ENCODE peak calls at places on chromosomes 11 and 22, in four cellular contexts. One of them, this sample, is unnamed.

GRCh38 chr11:6365659-6366058 is 24.6 kb upstream of the SMPD1 start:
- DNase-seq in IMR-90: no peak
- DNase-seq in H1: no peak
- DNase-seq in H9: no peak
- DNase-seq in this sample: no peak

GRCh38 chr22:50656122-50657070 is 16.2 kb upstream of the SHANK3 start:
- DNase-seq in IMR-90: peak
- DNase-seq in H1: no peak
- DNase-seq in H9: no peak
- DNase-seq in this sample: peak

GRCh38 chr22:40567626-40568328 is 68.7 kb downstream of the MRTFA start:
- DNase-seq in IMR-90: no peak
- DNase-seq in H1: no peak
- DNase-seq in H9: no peak
- DNase-seq in this sample: no peak

GRCh38 chr11:105389952-105390351 is 219.9 kb upstream of the GRIA4 start:
- DNase-seq in IMR-90: no peak
- DNase-seq in H1: peak
- DNase-seq in H9: peak
- DNase-seq in this sample: no peak

GRCh38 chr11:92702037-92702436 is 267.4 kb upstream of the MTNR1B start:
- DNase-seq in IMR-90: peak
- DNase-seq in H1: no peak
- DNase-seq in H9: no peak
- DNase-seq in this sample: no peak

GRCh38 chr22:25637032-25637431 is 72.6 kb downstream of the GRK3 start:
- DNase-seq in IMR-90: no peak
- DNase-seq in H1: no peak
- DNase-seq in H9: no peak
- DNase-seq in this sample: no peak

GRCh38 chr11:7436657-7437056 is 48.6 kb upstream of the OLFML1 start:
- DNase-seq in IMR-90: no peak
- DNase-seq in H1: no peak
- DNase-seq in H9: no peak
- DNase-seq in this sample: peak

GRCh38 chr22:45783021-45783420 is 111.4 kb downstream of the ATXN10 start:
- DNase-seq in IMR-90: no peak
- DNase-seq in H1: no peak
- DNase-seq in H9: no peak
- DNase-seq in this sample: no peak

GRCh38 chr11:34311126-34311525 is 46.7 kb downstream of the ABTB2 start:
- DNase-seq in IMR-90: no peak
- DNase-seq in H1: no peak
- DNase-seq in H9: no peak
- DNase-seq in this sample: no peak

GRCh38 chr11:1006762-1007161 is 29.8 kb downstream of the MUC6 start:
- DNase-seq in IMR-90: no peak
- DNase-seq in H1: no peak
- DNase-seq in H9: no peak
- DNase-seq in this sample: no peak

GRCh38 chr22:47328550-47329243 is 566.2 kb downstream of the TBC1D22A start:
- DNase-seq in IMR-90: peak
- DNase-seq in H1: no peak
- DNase-seq in H9: no peak
- DNase-seq in this sample: no peak

GRCh38 chr11:87198266-87198881 is 160.6 kb downstream of the TMEM135 start:
- DNase-seq in IMR-90: peak
- DNase-seq in H1: no peak
- DNase-seq in H9: no peak
- DNase-seq in this sample: peak

GRCh38 chr11:120337896-120338840 is 2.0 kb downstream of the ARHGEF12 start:
- DNase-seq in IMR-90: peak
- DNase-seq in H1: no peak
- DNase-seq in H9: no peak
- DNase-seq in this sample: no peak

GRCh38 chr11:47447906-47448305 is 1.0 kb downstream of the RAPSN start:
- DNase-seq in IMR-90: no peak
- DNase-seq in H1: no peak
- DNase-seq in H9: no peak
- DNase-seq in this sample: no peak

GRCh38 chr11:122784325-122785155 is 53.8 kb upstream of the CRTAM start:
- DNase-seq in IMR-90: peak
- DNase-seq in H1: no peak
- DNase-seq in H9: no peak
- DNase-seq in this sample: peak

GRCh38 chr11:115612331-115612730 is 108.1 kb upstream of the CADM1 start:
- DNase-seq in IMR-90: peak
- DNase-seq in H1: peak
- DNase-seq in H9: peak
- DNase-seq in this sample: peak

GRCh38 chr11:74783241-74783871 is 34.7 kb downstream of the RNF169 start:
- DNase-seq in IMR-90: peak
- DNase-seq in H1: no peak
- DNase-seq in H9: no peak
- DNase-seq in this sample: no peak

GRCh38 chr11:121864660-121865059 is 251.4 kb downstream of the BLID start:
- DNase-seq in IMR-90: no peak
- DNase-seq in H1: no peak
- DNase-seq in H9: no peak
- DNase-seq in this sample: no peak

GRCh38 chr11:96878299-96879051 is 488.7 kb downstream of the JRKL start:
- DNase-seq in IMR-90: no peak
- DNase-seq in H1: no peak
- DNase-seq in H9: no peak
- DNase-seq in this sample: no peak

GRCh38 chr22:20437253-20438065 is at the start of gene SCARF2:
- DNase-seq in IMR-90: peak
- DNase-seq in H1: no peak
- DNase-seq in H9: peak
- DNase-seq in this sample: peak

GRCh38 chr11:121341609-121342008 is 49.0 kb downstream of the SC5D start:
- DNase-seq in IMR-90: no peak
- DNase-seq in H1: no peak
- DNase-seq in H9: no peak
- DNase-seq in this sample: no peak

GRCh38 chr22:46582281-46582811 is 37.8 kb upstream of the GRAMD4 start:
- DNase-seq in IMR-90: no peak
- DNase-seq in H1: no peak
- DNase-seq in H9: peak
- DNase-seq in this sample: no peak

GRCh38 chr11:121478226-121478894 is 25.6 kb upstream of the SORL1-AS1 start:
- DNase-seq in IMR-90: no peak
- DNase-seq in H1: no peak
- DNase-seq in H9: no peak
- DNase-seq in this sample: no peak

GRCh38 chr11:122157540-122158173 is 41.6 kb upstream of the BLID start:
- DNase-seq in IMR-90: no peak
- DNase-seq in H1: no peak
- DNase-seq in H9: no peak
- DNase-seq in this sample: no peak

GRCh38 chr11:121336279-121336947 is 43.8 kb downstream of the SC5D start:
- DNase-seq in IMR-90: no peak
- DNase-seq in H1: no peak
- DNase-seq in H9: no peak
- DNase-seq in this sample: no peak

GRCh38 chr11:65095974-65096806 is at the start of gene VPS51:
- DNase-seq in IMR-90: peak
- DNase-seq in H1: peak
- DNase-seq in H9: peak
- DNase-seq in this sample: peak

GRCh38 chr11:113400631-113401230 is 13.2 kb downstream of the ANKK1 start:
- DNase-seq in IMR-90: no peak
- DNase-seq in H1: no peak
- DNase-seq in H9: no peak
- DNase-seq in this sample: no peak

GRCh38 chr11:113404859-113405430 is 17.4 kb downstream of the ANKK1 start:
- DNase-seq in IMR-90: no peak
- DNase-seq in H1: no peak
- DNase-seq in H9: no peak
- DNase-seq in this sample: no peak

GRCh38 chr11:113398669-113399430 is 11.3 kb downstream of the ANKK1 start:
- DNase-seq in IMR-90: no peak
- DNase-seq in H1: no peak
- DNase-seq in H9: no peak
- DNase-seq in this sample: no peak

GRCh38 chr11:113397821-113398220 is 10.2 kb downstream of the ANKK1 start:
- DNase-seq in IMR-90: no peak
- DNase-seq in H1: no peak
- DNase-seq in H9: no peak
- DNase-seq in this sample: no peak

GRCh38 chr11:113401718-113402117 is 14.1 kb downstream of the ANKK1 start:
- DNase-seq in IMR-90: no peak
- DNase-seq in H1: no peak
- DNase-seq in H9: no peak
- DNase-seq in this sample: no peak
- H2BK120ac ChIP-seq in IMR-90: no peak
- H2BK120ac ChIP-seq in H1: no peak
- H2BK120ac ChIP-seq in H9: no peak
- H2BK120ac ChIP-seq in this sample: no peak

GRCh38 chr11:109795234-109795633 is 298.0 kb upstream of the ZC3H12C start:
- DNase-seq in IMR-90: peak
- DNase-seq in H1: no peak
- DNase-seq in H9: no peak
- DNase-seq in this sample: no peak
- H4K5ac ChIP-seq in IMR-90: no peak
- H4K5ac ChIP-seq in H1: no peak
- H4K5ac ChIP-seq in H9: no peak
- H4K5ac ChIP-seq in this sample: no peak

DNA sequence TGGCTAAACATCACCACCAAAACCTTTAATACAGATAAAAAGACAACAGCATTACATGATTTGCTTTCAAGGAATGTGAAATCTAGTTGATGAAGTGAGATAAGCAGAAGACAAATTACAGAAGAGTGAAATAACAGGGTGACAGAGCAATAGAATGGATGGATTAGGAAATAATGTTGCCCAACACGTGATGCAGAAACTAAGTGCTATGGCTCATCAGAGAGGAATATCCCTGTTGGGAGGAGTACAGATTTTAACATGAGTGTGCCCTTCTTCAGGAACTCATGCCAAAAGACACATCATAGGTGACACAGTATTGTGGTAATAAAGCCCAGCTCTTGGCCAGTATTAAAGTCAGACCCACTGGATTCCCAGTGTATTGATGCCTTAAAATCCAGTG is 176.6 kb upstream of the RAG2 start:
- DNase-seq in IMR-90: peak
- DNase-seq in H1: no peak
- DNase-seq in H9: no peak
- DNase-seq in this sample: no peak
- H2BK120ac ChIP-seq in IMR-90: no peak
- H2BK120ac ChIP-seq in H1: no peak
- H2BK120ac ChIP-seq in H9: no peak
- H2BK120ac ChIP-seq in this sample: no peak

GRCh38 chr11:107857550-107858216 is 904 bp downstream of the SLC35F2 start:
- DNase-seq in IMR-90: peak
- DNase-seq in H1: no peak
- DNase-seq in H9: no peak
- DNase-seq in this sample: peak
- H4K5ac ChIP-seq in IMR-90: no peak
- H4K5ac ChIP-seq in H1: no peak
- H4K5ac ChIP-seq in H9: no peak
- H4K5ac ChIP-seq in this sample: no peak

GRCh38 chr22:38228326-38228872 is 26.6 kb downstream of the MAFF start:
- DNase-seq in IMR-90: no peak
- DNase-seq in H1: no peak
- DNase-seq in H9: no peak
- DNase-seq in this sample: no peak
- H2BK120ac ChIP-seq in IMR-90: peak
- H2BK120ac ChIP-seq in H1: no peak
- H2BK120ac ChIP-seq in H9: no peak
- H2BK120ac ChIP-seq in this sample: no peak

GRCh38 chr11:3721002-3721401 is 49.8 kb upstream of the CHRNA10 start:
- DNase-seq in IMR-90: no peak
- DNase-seq in H1: no peak
- DNase-seq in H9: no peak
- DNase-seq in this sample: no peak
- H4K5ac ChIP-seq in IMR-90: no peak
- H4K5ac ChIP-seq in H1: no peak
- H4K5ac ChIP-seq in H9: no peak
- H4K5ac ChIP-seq in this sample: no peak

DNA sequence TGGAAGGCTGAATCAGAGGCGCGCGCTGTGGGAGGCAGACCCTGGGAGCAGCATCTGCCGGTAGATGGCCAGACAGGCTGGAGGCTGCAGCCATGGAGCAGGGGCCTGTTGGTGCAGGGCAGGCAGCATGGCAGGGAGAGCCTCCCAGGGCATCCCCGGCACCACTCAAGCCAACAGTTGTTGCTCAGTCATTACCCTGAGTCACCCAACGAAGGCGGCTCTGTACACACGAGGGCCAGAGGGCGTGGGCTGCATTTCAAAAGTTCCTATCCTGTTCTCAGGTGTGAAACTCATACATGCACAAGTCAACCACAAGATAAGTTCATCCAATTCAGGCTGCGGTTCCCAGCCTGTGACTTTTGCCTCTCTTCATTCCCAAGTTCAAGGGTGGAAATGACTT is 2.6 kb downstream of the ANO1 start:
- DNase-seq in IMR-90: no peak
- DNase-seq in H1: no peak
- DNase-seq in H9: no peak
- DNase-seq in this sample: no peak
- H2BK120ac ChIP-seq in IMR-90: no peak
- H2BK120ac ChIP-seq in H1: no peak
- H2BK120ac ChIP-seq in H9: no peak
- H2BK120ac ChIP-seq in this sample: no peak

DNA sequence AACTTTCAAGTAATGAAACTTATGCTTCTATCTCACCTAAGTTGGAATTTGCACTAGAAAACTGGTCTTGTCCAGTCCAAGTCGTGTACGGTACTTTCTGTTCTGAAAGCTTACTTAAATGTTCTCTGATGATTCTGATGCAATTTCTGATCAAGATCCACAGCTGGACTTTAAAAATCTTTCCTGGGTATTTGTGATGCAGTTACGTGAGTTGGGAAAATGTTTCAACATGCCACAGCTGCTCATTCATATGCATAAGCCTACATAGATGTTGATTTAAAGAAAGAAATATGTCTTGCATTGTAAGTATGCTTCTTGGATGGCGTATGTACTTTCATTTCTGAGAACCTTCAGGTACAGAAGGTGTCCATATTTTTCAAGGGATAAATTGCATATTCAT is 493.7 kb upstream of the CCDC90B start:
- DNase-seq in IMR-90: no peak
- DNase-seq in H1: no peak
- DNase-seq in H9: no peak
- DNase-seq in this sample: no peak
- H4K5ac ChIP-seq in IMR-90: no peak
- H4K5ac ChIP-seq in H1: no peak
- H4K5ac ChIP-seq in H9: no peak
- H4K5ac ChIP-seq in this sample: no peak

GRCh38 chr22:42396621-42397331 is 35.4 kb downstream of the NFAM1 start:
- DNase-seq in IMR-90: no peak
- DNase-seq in H1: no peak
- DNase-seq in H9: no peak
- DNase-seq in this sample: no peak
- H2BK120ac ChIP-seq in IMR-90: no peak
- H2BK120ac ChIP-seq in H1: no peak
- H2BK120ac ChIP-seq in H9: no peak
- H2BK120ac ChIP-seq in this sample: no peak

This sample was measured in mesendoderm.